ENCODE peak calls at places on chromosomes 12 and 14, in six cellular contexts. X is hippocampal formation; C is neural crest cell; P is activated CD4-positive, CD25-positive, alpha-beta regulatory T cell; U is activated naive CD4-positive, alpha-beta T cell treated with anti-CD3 and anti-CD28 coated beads, Interleukin-2, amount 10 ng/mL, durations not matched to agents 7 days and 5 days; B is GM19239. V is an unnamed sample.

GRCh38 chr12:5789469-5789968 is 155.5 kb downstream of the ANO2 start:
- DNase-seq in X (no peak), C (no peak), P (no peak), U (no peak), B (no peak), V (no peak)

GRCh38 chr12:116368196-116369194 is 91.0 kb upstream of the MED13L start:
- DNase-seq in X (no peak), C (no peak), P (no peak), U (no peak), B (no peak), V (no peak)

GRCh38 chr12:96177013-96177412 is 17.2 kb upstream of the ELK3 start:
- DNase-seq in X (no peak), C (no peak), P (no peak), U (peak), B (no peak), V (peak)

GRCh38 chr12:82329508-82329907 is 28.7 kb downstream of the CCDC59 start:
- DNase-seq in X (no peak), C (no peak), P (no peak), U (no peak), B (no peak), V (no peak)

GRCh38 chr14:32710351-32711102 is 228.2 kb upstream of the NPAS3 start:
- DNase-seq in X (no peak), C (no peak), P (no peak), U (no peak), B (no peak), V (no peak)

GRCh38 chr12:65868133-65868705 is 43.9 kb downstream of the HMGA2 start:
- DNase-seq in X (no peak), C (no peak), P (no peak), U (no peak), B (no peak), V (no peak)

GRCh38 chr14:24297190-24297964 is 2.2 kb downstream of the DHRS1 start:
- DNase-seq in X (no peak), C (no peak), P (no peak), U (no peak), B (no peak), V (no peak)

GRCh38 chr12:110921262-110921661 is 883 bp upstream of the MYL2 start:
- DNase-seq in X (no peak), C (no peak), P (no peak), U (no peak), B (no peak), V (no peak)

GRCh38 chr12:114412307-114412706 is 6.4 kb upstream of the TBX5 start:
- DNase-seq in X (no peak), C (no peak), P (no peak), U (no peak), B (no peak), V (no peak)

GRCh38 chr14:101196795-101197590 is 293.5 kb upstream of the RTL1 start:
- DNase-seq in X (no peak), C (no peak), P (no peak), U (no peak), B (no peak), V (peak)

GRCh38 chr12:78338054-78338785 is 507.5 kb downstream of the NAV3 start:
- DNase-seq in X (no peak), C (no peak), P (no peak), U (no peak), B (no peak), V (no peak)

GRCh38 chr12:10406725-10407124 is 2.8 kb downstream of the KLRC4 start:
- DNase-seq in X (no peak), C (no peak), P (no peak), U (no peak), B (no peak), V (no peak)

GRCh38 chr14:22560638-22561365 is 28.2 kb downstream of the DAD1 start:
- DNase-seq in X (no peak), C (no peak), P (no peak), U (peak), B (no peak), V (peak)

GRCh38 chr12:51905507-51906438 is 1.5 kb upstream of the ACVRL1 start:
- DNase-seq in X (no peak), C (no peak), P (no peak), U (no peak), B (no peak), V (peak)

GRCh38 chr12:6178981-6179761 is 21.0 kb upstream of the CD9 start:
- DNase-seq in X (no peak), C (peak), P (no peak), U (no peak), B (no peak), V (no peak)

GRCh38 chr12:130739571-130739970 is 23.5 kb upstream of the RIMBP2 start:
- DNase-seq in X (no peak), C (no peak), P (no peak), U (no peak), B (no peak), V (no peak)

GRCh38 chr12:68638171-68638570 is 27.5 kb downstream of the RAP1B start:
- DNase-seq in X (no peak), C (no peak), P (no peak), U (no peak), B (no peak), V (no peak)

GRCh38 chr12:14561677-14562076 is 6.0 kb downstream of the PLBD1 start:
- DNase-seq in X (no peak), C (no peak), P (no peak), U (no peak), B (no peak), V (no peak)

GRCh38 chr12:94150483-94151225 is 2.3 kb downstream of the PLXNC1 start:
- DNase-seq in X (peak), C (no peak), P (no peak), U (peak), B (peak), V (peak)

GRCh38 chr14:76761198-76761848 is at the start of gene VASH1:
- DNase-seq in X (peak), C (peak), P (peak), U (peak), B (peak), V (peak)

GRCh38 chr14:106831322-106831720 is 1304.9 kb downstream of the TMEM121 start:
- DNase-seq in X (no peak), C (no peak), P (no peak), U (peak), B (no peak), V (peak)

GRCh38 chr12:108441549-108441948 is 73.5 kb upstream of the FICD start:
- DNase-seq in X (no peak), C (no peak), P (no peak), U (no peak), B (no peak), V (no peak)

GRCh38 chr12:5430639-5431603 is 987 bp upstream of the NTF3 start:
- DNase-seq in X (no peak), C (no peak), P (no peak), U (no peak), B (no peak), V (no peak)

GRCh38 chr12:86914716-86915115 is 658.5 kb upstream of the MGAT4C start:
- DNase-seq in X (no peak), C (peak), P (no peak), U (no peak), B (no peak), V (no peak)

GRCh38 chr14:102969060-102969791 is 46.8 kb downstream of the AMN start:
- DNase-seq in X (no peak), C (no peak), P (no peak), U (no peak), B (no peak), V (no peak)

GRCh38 chr12:41706376-41706775 is 438.3 kb downstream of the GXYLT1 start:
- DNase-seq in X (no peak), C (no peak), P (no peak), U (no peak), B (no peak), V (no peak)

GRCh38 chr12:3004655-3005565 is 45.7 kb downstream of the TEAD4 start:
- DNase-seq in X (no peak), C (no peak), P (no peak), U (no peak), B (no peak), V (no peak)

GRCh38 chr12:98741615-98742265 is 96.7 kb downstream of the APAF1 start:
- DNase-seq in X (no peak), C (no peak), P (no peak), U (no peak), B (no peak), V (no peak)

GRCh38 chr12:38921025-38921677 is 15.8 kb upstream of the CPNE8 start:
- DNase-seq in X (no peak), C (peak), P (no peak), U (peak), B (peak), V (peak)

GRCh38 chr14:51086044-51086443 is 8.9 kb downstream of the TRIM9 start:
- DNase-seq in X (no peak), C (no peak), P (no peak), U (no peak), B (no peak), V (no peak)

GRCh38 chr12:55940065-55940732 is 9.2 kb downstream of the DGKA start:
- DNase-seq in X (peak), C (peak), P (peak), U (peak), B (peak), V (peak)

GRCh38 chr12:29241821-29242591 is 92.9 kb downstream of the FAR2 start:
- DNase-seq in X (peak), C (no peak), P (no peak), U (no peak), B (peak), V (no peak)

GRCh38 chr12:54286042-54286931 is 5.8 kb downstream of the HNRNPA1 start:
- DNase-seq in X (no peak), C (no peak), P (no peak), U (no peak), B (no peak), V (no peak)

GRCh38 chr14:104856869-104857860 is 7.9 kb upstream of the CEP170B start:
- DNase-seq in X (peak), C (peak), P (no peak), U (no peak), B (no peak), V (peak)

GRCh38 chr12:102182635-102183034 is 15.0 kb downstream of the PMCH start:
- DNase-seq in X (no peak), C (no peak), P (no peak), U (no peak), B (no peak), V (no peak)

GRCh38 chr14:73661872-73662271 is 17.1 kb downstream of the DNAL1 start:
- DNase-seq in X (no peak), C (no peak), P (no peak), U (no peak), B (no peak), V (no peak)

GRCh38 chr12:59734371-59734770 is 138.5 kb downstream of the SLC16A7 start:
- DNase-seq in X (no peak), C (no peak), P (no peak), U (no peak), B (no peak), V (no peak)

GRCh38 chr14:33617154-33617553 is 333.7 kb downstream of the EGLN3 start:
- DNase-seq in X (no peak), C (no peak), P (no peak), U (no peak), B (no peak), V (no peak)

V was measured in activated effector memory CD4-positive, alpha-beta T cell treated with anti-CD3 and anti-CD28 coated beads, Interleukin-2, amount 50 U/mL, for 16 hours.